ENCODE peak calls at places on chromosome 11, in four cellular contexts. R, U, Q and A are unnamed samples.

GRCh38 chr11:84714316-84714780 is 912.8 kb downstream of the DLG2 start:
- DNase-seq in Q (peak; percentile 76), R (peak; percentile 29), U (peak; percentile 22), A (no peak)

GRCh38 chr11:128478305-128478704 is 109.1 kb downstream of the ETS1 start:
- DNase-seq in Q (no peak), R (no peak), U (no peak), A (no peak)

GRCh38 chr11:68016161-68016903 is 6.2 kb downstream of the ALDH3B1 start:
- DNase-seq in R (no peak), U (no peak), Q (no peak), A (no peak)

GRCh38 chr11:33388793-33389525 is 131.8 kb downstream of the HIPK3 start:
- DNase-seq in Q (no peak), U (no peak), R (no peak), A (no peak)

GRCh38 chr11:73235236-73235786 is 17.2 kb downstream of the P2RY2 start:
- DNase-seq in R (no peak), Q (no peak), U (no peak), A (no peak)

GRCh38 chr11:109123811-109124787 is 297.9 kb upstream of the C11orf87 start:
- DNase-seq in U (no peak), R (peak; percentile 55), Q (no peak), A (no peak)

GRCh38 chr11:103887001-103887680 is 149.3 kb upstream of the DDI1 start:
- DNase-seq in R (no peak), U (no peak), Q (no peak), A (no peak)

GRCh38 chr11:108115495-108116140 is 5.7 kb upstream of the ACAT1 start:
- DNase-seq in U (no peak), R (peak; percentile 86), Q (peak; percentile 85), A (peak; percentile 43)

GRCh38 chr11:1116666-1117390 is 40.9 kb upstream of the MUC5AC start:
- DNase-seq in U (no peak), Q (no peak), R (no peak), A (no peak)

GRCh38 chr11:126307706-126308105 is 3.8 kb downstream of the DCPS start:
- DNase-seq in R (no peak), Q (no peak), U (no peak), A (no peak)

GRCh38 chr11:117820071-117820470 is 4.5 kb downstream of the FXYD2 start:
- DNase-seq in U (no peak), R (no peak), Q (peak; percentile 75), A (no peak)

GRCh38 chr11:44625759-44626523 is 60.5 kb downstream of the CD82 start:
- DNase-seq in Q (peak; percentile 9), R (no peak), U (no peak), A (no peak)

GRCh38 chr11:72446929-72447753 is 12.8 kb upstream of the CLPB start:
- DNase-seq in R (no peak), Q (no peak), U (peak; percentile 49), A (no peak)

GRCh38 chr11:43975631-43976030 is 33.2 kb downstream of the C11orf96 start:
- DNase-seq in U (no peak), R (no peak), Q (no peak), A (no peak)

GRCh38 chr11:72584293-72584921 is 89.8 kb downstream of the PDE2A start:
- DNase-seq in R (peak; percentile 53), Q (peak; percentile 41), U (peak; percentile 45), A (no peak)

GRCh38 chr11:68980776-68981065 is at the start of gene MRGPRD:
- DNase-seq in R (no peak), Q (no peak), U (no peak), A (no peak)

GRCh38 chr11:120184946-120185677 is 25.7 kb upstream of the OAF start:
- DNase-seq in R (peak; percentile 82), Q (peak; percentile 86), U (no peak), A (no peak)

GRCh38 chr11:45485070-45485716 is 180.2 kb downstream of the CHST1 start:
- DNase-seq in R (no peak), Q (no peak), U (no peak), A (no peak)

GRCh38 chr11:18367431-18367830 is 26.9 kb upstream of the LDHA start:
- DNase-seq in R (no peak), U (no peak), Q (no peak), A (no peak)

GRCh38 chr11:12585861-12586260 is 88.4 kb upstream of the TEAD1 start:
- DNase-seq in R (no peak), Q (no peak), U (no peak), A (no peak)
- H3K4me1 ChIP-seq in R (peaks cover 15% of the 10 kb centered on the region), Q (no peaks in the 10 kb centered on the region), U (peaks cover 3% of the 10 kb centered on the region), A (peaks cover 11% of the 10 kb centered on the region)

GRCh38 chr11:132062541-132062940 is 692.1 kb downstream of the NTM start:
- DNase-seq in U (no peak), Q (no peak), R (no peak), A (no peak)
- H3K4me1 ChIP-seq in U (no peaks in the 10 kb centered on the region), Q (no peaks in the 10 kb centered on the region), R (no peaks in the 10 kb centered on the region), A (no peaks in the 10 kb centered on the region)

GRCh38 chr11:8830641-8831040 is 80.3 kb upstream of the AKIP1 start:
- DNase-seq in U (no peak), R (no peak), Q (no peak), A (no peak)
- H3K4me1 ChIP-seq in U (no peaks in the 10 kb centered on the region), R (peaks cover 39% of the 10 kb centered on the region), Q (no peaks in the 10 kb centered on the region), A (peaks cover 7% of the 10 kb centered on the region)

GRCh38 chr11:2694495-2694894 is 5.3 kb downstream of the KCNQ1OT1 start:
- DNase-seq in R (no peak), Q (no peak), U (no peak), A (no peak)
- H3K4me1 ChIP-seq in R (peaks cover 69% of the 10 kb centered on the region), Q (peaks cover 6% of the 10 kb centered on the region), U (peaks cover 2% of the 10 kb centered on the region), A (peaks cover 39% of the 10 kb centered on the region)

DNA sequence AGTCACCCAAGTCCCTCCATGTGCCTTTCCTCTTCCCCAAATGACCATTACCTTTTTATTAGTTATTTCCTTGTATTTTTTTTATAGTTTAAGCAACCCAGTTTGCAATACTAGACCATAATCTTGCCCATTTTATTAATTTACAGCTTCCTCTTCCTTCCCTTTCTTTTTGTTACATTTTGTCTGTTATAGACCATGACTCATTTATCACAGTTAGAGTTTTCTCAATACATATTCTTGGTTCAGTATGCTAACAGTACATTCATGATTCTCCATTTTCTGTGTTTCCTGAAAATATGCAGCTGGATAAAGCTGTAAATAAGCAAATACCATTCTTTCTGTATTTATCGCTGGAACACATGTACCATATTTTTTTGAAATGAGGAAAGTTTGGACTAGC is 376.7 kb upstream of the RAG2 start:
- DNase-seq in U (no peak), Q (no peak), R (no peak), A (no peak)
- H3K4me1 ChIP-seq in U (no peaks in the 10 kb centered on the region), Q (no peaks in the 10 kb centered on the region), R (no peaks in the 10 kb centered on the region), A (no peaks in the 10 kb centered on the region)

GRCh38 chr11:2308713-2309112 is 6.9 kb downstream of the TSPAN32 start:
- DNase-seq in Q (no peak), R (no peak), U (no peak), A (no peak)
- H3K4me1 ChIP-seq in Q (peaks cover 3% of the 10 kb centered on the region), R (peaks cover 52% of the 10 kb centered on the region), U (peaks cover 37% of the 10 kb centered on the region), A (peaks cover 58% of the 10 kb centered on the region)